ENCODE peak calls at places on chromosomes 12 and 14, in six cellular contexts. S, A, O, N, U and I are unnamed samples.

GRCh38 chr12:122096591-122097149 is 18.1 kb downstream of the MLXIP start:
- DNase-seq in A (no peak), O (no peak), U (peak), N (peak), S (no peak), I (no peak)

GRCh38 chr12:5155866-5156265 is 112.2 kb downstream of the KCNA5 start:
- DNase-seq in N (no peak), A (no peak), O (no peak), S (no peak), U (no peak), I (no peak)

GRCh38 chr14:63922696-63923421 is 70.1 kb downstream of the SYNE2 start:
- DNase-seq in O (no peak), A (no peak), N (no peak), S (no peak), U (peak), I (no peak)

GRCh38 chr14:58626441-58626840 is 11.3 kb upstream of the DACT1 start:
- DNase-seq in N (no peak), A (no peak), O (peak), U (peak), S (no peak), I (no peak)

GRCh38 chr12:6444031-6444430 is 724 bp upstream of the CD27 start:
- DNase-seq in O (no peak), A (no peak), U (no peak), S (no peak), N (no peak), I (no peak)

GRCh38 chr12:78863482-78864427 is 819 bp upstream of the SYT1 start:
- DNase-seq in N (peak), S (no peak), A (no peak), O (peak), U (peak), I (no peak)

GRCh38 chr14:88168498-88169165 is 154.4 kb downstream of the KCNK10 start:
- DNase-seq in U (no peak), A (peak), N (no peak), O (peak), S (peak), I (peak)

GRCh38 chr12:107759410-107759809 is 1.5 kb downstream of the PRDM4 start:
- DNase-seq in U (peak), N (no peak), O (peak), A (peak), S (no peak), I (no peak)

GRCh38 chr14:24388474-24389179 is 10.2 kb upstream of the NYNRIN start:
- DNase-seq in U (no peak), O (no peak), N (no peak), S (no peak), A (no peak), I (no peak)

GRCh38 chr14:33634631-33635030 is 316.2 kb downstream of the EGLN3 start:
- DNase-seq in U (peak), N (no peak), A (no peak), S (no peak), O (peak), I (no peak)

GRCh38 chr14:22791302-22791701 is 23.9 kb downstream of the SLC7A7 start:
- DNase-seq in N (no peak), S (no peak), U (peak), O (peak), A (no peak), I (no peak)

GRCh38 chr14:73660511-73660910 is 15.7 kb downstream of the DNAL1 start:
- DNase-seq in O (no peak), S (no peak), N (no peak), A (no peak), U (no peak), I (no peak)

GRCh38 chr12:105464426-105464825 is 133.9 kb downstream of the C12orf75 start:
- DNase-seq in U (no peak), O (no peak), N (no peak), S (no peak), A (no peak), I (no peak)

GRCh38 chr12:45336331-45336730 is 120.4 kb downstream of the ANO6 start:
- DNase-seq in U (peak), A (no peak), S (no peak), N (no peak), O (peak), I (no peak)

GRCh38 chr12:92938623-92939022 is 9.5 kb upstream of the EEA1 start:
- DNase-seq in N (no peak), U (no peak), O (no peak), S (no peak), A (no peak), I (no peak)

GRCh38 chr12:45726594-45727300 is 2.8 kb upstream of the ARID2 start:
- DNase-seq in U (peak), O (peak), A (no peak), S (no peak), N (peak), I (no peak)

GRCh38 chr14:61379639-61380184 is 58.3 kb downstream of the PRKCH start:
- DNase-seq in S (no peak), A (no peak), U (no peak), O (no peak), N (no peak), I (no peak)

GRCh38 chr14:104093366-104094055 is 8.0 kb downstream of the ASPG start:
- DNase-seq in U (no peak), A (no peak), O (no peak), S (no peak), N (no peak), I (no peak)

GRCh38 chr14:40757376-40757775 is 849.3 kb upstream of the LRFN5 start:
- DNase-seq in U (no peak), A (no peak), N (no peak), S (no peak), O (no peak), I (no peak)

GRCh38 chr12:32052300-32052691 is 54.4 kb upstream of the BICD1 start:
- DNase-seq in S (no peak), N (no peak), A (no peak), O (no peak), U (no peak), I (no peak)

GRCh38 chr14:25049127-25049558 is 804 bp downstream of the STXBP6 start:
- DNase-seq in U (peak), S (no peak), O (peak), N (no peak), A (no peak), I (no peak)

GRCh38 chr14:94045101-94045500 is 19.0 kb downstream of the OTUB2 start:
- DNase-seq in U (no peak), N (no peak), O (no peak), S (no peak), A (no peak), I (no peak)

GRCh38 chr12:4441355-4442330 is 4.0 kb downstream of the FGF6 start:
- DNase-seq in A (no peak), U (no peak), N (peak), O (peak), S (no peak), I (no peak)